ENCODE peak calls at places on chromosomes 5 and 9, in six cellular contexts. S is hepatocyte; U is adrenal gland; A is stimulated activated effector memory CD8-positive, alpha-beta T cell treated with anti-CD3 and anti-CD28 coated beads, Interleukin-12 subunit alpha, Interleukin-12 subunit beta, amount 100 ng/mL, for 72 hours; R is GM20000; O is activated naive CD4-positive, alpha-beta T cell. E is an unnamed sample.

GRCh38 chr9:26856413-26857032 is 36.1 kb downstream of the CAAP1 start:
- DNase-seq in S (peak; percentile 61), U (no peak), A (no peak), R (peak; percentile 41), O (no peak), E (peak; percentile 35)

GRCh38 chr5:33788922-33789321 is 102.9 kb downstream of the ADAMTS12 start:
- DNase-seq in S (no peak), U (no peak), A (no peak), R (no peak), O (no peak), E (no peak)

GRCh38 chr9:136748201-136748600 is at the start of gene LCN6:
- DNase-seq in S (no peak), U (no peak), A (no peak), R (no peak), O (no peak), E (no peak)

GRCh38 chr5:140345919-140346347 is 470 bp downstream of the HBEGF start:
- DNase-seq in S (peak; percentile 71), U (peak; percentile 72), A (no peak), R (no peak), O (no peak), E (peak; percentile 55)

GRCh38 chr5:122720347-122720746 is 54.5 kb upstream of the SNX2 start:
- DNase-seq in S (no peak), U (no peak), A (no peak), R (no peak), O (no peak), E (no peak)

GRCh38 chr9:81685763-81686613 is 3.4 kb downstream of the TLE1 start:
- DNase-seq in S (peak; percentile 48), U (peak; percentile 20), A (no peak), R (no peak), O (no peak), E (no peak)

GRCh38 chr9:97811534-97812246 is 41.3 kb upstream of the FOXE1 start:
- DNase-seq in S (no peak), U (no peak), A (no peak), R (no peak), O (no peak), E (no peak)

GRCh38 chr9:34995288-34996060 is 5.9 kb downstream of the DNAJB5 start:
- DNase-seq in S (no peak), U (no peak), A (no peak), R (no peak), O (no peak), E (no peak)

GRCh38 chr5:34031966-34032365 is 11.0 kb downstream of the C1QTNF3 start:
- DNase-seq in S (no peak), U (no peak), A (no peak), R (no peak), O (no peak), E (no peak)

GRCh38 chr9:14467675-14468374 is 153.9 kb upstream of the NFIB start:
- DNase-seq in S (no peak), U (no peak), A (no peak), R (no peak), O (no peak), E (no peak)

GRCh38 chr5:120599576-120599975 is 135.5 kb downstream of the PRR16 start:
- DNase-seq in S (no peak), U (no peak), A (no peak), R (no peak), O (no peak), E (no peak)

GRCh38 chr5:35461530-35461929 is 156.1 kb upstream of the SPEF2 start:
- DNase-seq in S (no peak), U (no peak), A (no peak), R (no peak), O (no peak), E (no peak)

GRCh38 chr9:82580921-82581320 is 482.0 kb downstream of the RASEF start:
- DNase-seq in S (no peak), U (no peak), A (no peak), R (no peak), O (no peak), E (no peak)

GRCh38 chr5:168159425-168159824 is 132.0 kb upstream of the WWC1 start:
- DNase-seq in S (peak; percentile 53), U (peak; percentile 16), A (no peak), R (peak; percentile 56), O (no peak), E (no peak)

GRCh38 chr5:74500037-74500917 is 140.3 kb downstream of the ENC1 start:
- DNase-seq in S (peak; percentile 14), U (no peak), A (no peak), R (no peak), O (no peak), E (no peak)

GRCh38 chr9:98658965-98659364 is 49.8 kb downstream of the GABBR2 start:
- DNase-seq in S (no peak), U (no peak), A (no peak), R (no peak), O (no peak), E (no peak)

GRCh38 chr9:97525451-97525850 is 24.0 kb downstream of the TMOD1 start:
- DNase-seq in S (no peak), U (no peak), A (no peak), R (no peak), O (no peak), E (no peak)

GRCh38 chr9:130215341-130216119 is 43.3 kb downstream of the NCS1 start:
- DNase-seq in S (no peak), U (peak; percentile 57), A (no peak), R (no peak), O (no peak), E (peak; percentile 15)

E was measured in glutamatergic neuron.